ENCODE peak calls at places on chromosomes 12 and 14, in nine cellular contexts. Y is effector memory CD4-positive, alpha-beta T cell; U is Panc1; B is CD4-positive, alpha-beta memory T cell; R is esophagus squamous epithelium; V is right atrium auricular region; A is heart left ventricle; J is GM12865; Q is foreskin fibroblast. M is an unnamed sample.

GRCh38 chr14:31228533-31228932 is 20.9 kb upstream of the HECTD1 start:
- DNase-seq in Y (no peak), U (no peak), B (no peak), R (no peak), V (no peak), A (no peak), J (no peak), Q (no peak), M (no peak)

GRCh38 chr14:39006721-39007410 is 96.2 kb downstream of the SEC23A start:
- DNase-seq in Y (no peak), U (no peak), B (no peak), R (no peak), V (no peak), A (no peak), J (no peak), Q (no peak), M (no peak)

GRCh38 chr12:52390739-52391617 is 5.5 kb upstream of the KRT84 start:
- DNase-seq in Y (no peak), U (no peak), B (no peak), R (no peak), V (no peak), A (no peak), J (peak), Q (peak), M (no peak)

GRCh38 chr14:72792051-72792788 is 101.7 kb downstream of the DPF3 start:
- DNase-seq in Y (no peak), U (no peak), B (no peak), R (no peak), V (no peak), A (peak), J (no peak), Q (no peak), M (no peak)

GRCh38 chr14:61719344-61720301 is 24.3 kb downstream of the HIF1A start:
- DNase-seq in Y (no peak), U (no peak), B (peak), R (no peak), V (no peak), A (no peak), J (peak), Q (no peak), M (no peak)

GRCh38 chr12:15700595-15700994 is 88.6 kb downstream of the EPS8 start:
- DNase-seq in Y (no peak), U (peak), B (no peak), R (no peak), V (no peak), A (no peak), J (peak), Q (peak), M (peak)

GRCh38 chr12:11577658-11578260 is 71.7 kb upstream of the ETV6 start:
- DNase-seq in Y (no peak), U (no peak), B (no peak), R (no peak), V (no peak), A (no peak), J (no peak), Q (no peak), M (no peak)

GRCh38 chr12:13205809-13206559 is 9.5 kb downstream of the EMP1 start:
- DNase-seq in Y (no peak), U (no peak), B (no peak), R (no peak), V (no peak), A (no peak), J (no peak), Q (peak), M (no peak)

GRCh38 chr14:98234208-98234607 is 1037.8 kb downstream of the BCL11B start:
- DNase-seq in Y (no peak), U (no peak), B (no peak), R (no peak), V (no peak), A (no peak), J (peak), Q (no peak), M (no peak)

GRCh38 chr12:53953831-53954693 is 641 bp upstream of the HOXC12 start:
- DNase-seq in Y (no peak), U (no peak), B (no peak), R (no peak), V (no peak), A (no peak), J (no peak), Q (no peak), M (no peak)

GRCh38 chr12:49014547-49014946 is 4.0 kb downstream of the PRKAG1 start:
- DNase-seq in Y (no peak), U (no peak), B (no peak), R (no peak), V (no peak), A (no peak), J (no peak), Q (peak), M (no peak)

GRCh38 chr14:69632154-69632553 is 20.8 kb downstream of the SUSD6 start:
- DNase-seq in Y (no peak), U (no peak), B (no peak), R (no peak), V (no peak), A (no peak), J (no peak), Q (no peak), M (no peak)
- H3K4me3 ChIP-seq in Y (no peak), U (no peak), B (no peak), R (no peak), V (no peak), A (no peak), J (no peak), Q (no peak), M (no peak)

GRCh38 chr12:128852885-128853284 is 393 bp upstream of the GLT1D1 start:
- DNase-seq in Y (no peak), U (no peak), B (no peak), R (no peak), V (no peak), A (no peak), J (no peak), Q (no peak), M (no peak)

GRCh38 chr12:128856035-128856790 is 2.9 kb downstream of the GLT1D1 start:
- DNase-seq in Y (no peak), U (no peak), B (no peak), R (no peak), V (no peak), A (no peak), J (peak), Q (no peak), M (no peak)

GRCh38 chr12:128852026-128852725 is 1.1 kb upstream of the GLT1D1 start:
- DNase-seq in Y (no peak), U (no peak), B (no peak), R (no peak), V (no peak), A (no peak), J (no peak), Q (no peak), M (no peak)

GRCh38 chr12:128850400-128850799 is 2.9 kb upstream of the GLT1D1 start:
- DNase-seq in Y (no peak), U (no peak), B (no peak), R (no peak), V (no peak), A (no peak), J (no peak), Q (no peak), M (no peak)

GRCh38 chr12:128853321-128854197 is at the start of gene GLT1D1:
- DNase-seq in Y (no peak), U (no peak), B (no peak), R (no peak), V (no peak), A (no peak), J (peak), Q (no peak), M (peak)
- H3K4me3 ChIP-seq in Y (no peak), U (no peak), B (no peak), R (peak), V (peak), A (no peak), J (peak), Q (no peak), M (peak)

DNA sequence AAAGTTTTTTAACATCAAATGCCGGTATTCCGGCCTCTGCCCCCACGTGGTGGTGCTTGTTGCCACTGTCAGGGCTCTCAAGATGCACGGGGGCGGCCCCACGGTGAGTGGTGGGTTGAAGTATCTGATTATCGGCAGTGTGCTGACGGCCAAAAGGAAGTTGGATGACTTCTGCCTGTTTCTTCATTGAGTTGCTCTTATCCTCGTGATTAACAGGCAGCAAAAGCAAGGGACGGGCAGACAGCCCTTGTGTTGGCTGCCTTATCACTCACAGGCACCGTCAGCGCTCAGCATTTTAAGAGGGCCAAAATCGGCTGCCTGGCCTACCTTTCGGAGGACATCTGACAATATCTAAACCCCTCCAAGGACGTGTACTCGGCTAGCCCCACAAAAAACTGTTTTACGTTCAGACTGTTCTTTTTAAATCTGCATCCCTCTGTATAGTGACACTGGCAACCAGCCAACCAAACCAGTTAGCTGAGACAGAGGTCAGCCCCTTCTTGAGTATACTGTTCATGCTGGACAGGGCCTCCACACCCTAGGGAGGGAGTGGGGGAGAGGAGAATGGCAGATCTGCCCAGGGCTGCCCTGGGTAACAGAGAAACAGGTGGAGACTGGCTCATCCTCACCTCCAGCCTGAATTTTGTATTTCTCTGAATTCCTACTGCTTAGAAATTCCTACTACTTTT is 22.9 kb upstream of the AKAP5 start:
- DNase-seq in Y (no peak), U (no peak), B (no peak), R (no peak), V (peak), A (peak), J (no peak), Q (no peak), M (no peak)
- H3K4me3 ChIP-seq in Y (no peak), U (no peak), B (no peak), R (no peak), V (no peak), A (no peak), J (no peak), Q (no peak), M (no peak)

DNA sequence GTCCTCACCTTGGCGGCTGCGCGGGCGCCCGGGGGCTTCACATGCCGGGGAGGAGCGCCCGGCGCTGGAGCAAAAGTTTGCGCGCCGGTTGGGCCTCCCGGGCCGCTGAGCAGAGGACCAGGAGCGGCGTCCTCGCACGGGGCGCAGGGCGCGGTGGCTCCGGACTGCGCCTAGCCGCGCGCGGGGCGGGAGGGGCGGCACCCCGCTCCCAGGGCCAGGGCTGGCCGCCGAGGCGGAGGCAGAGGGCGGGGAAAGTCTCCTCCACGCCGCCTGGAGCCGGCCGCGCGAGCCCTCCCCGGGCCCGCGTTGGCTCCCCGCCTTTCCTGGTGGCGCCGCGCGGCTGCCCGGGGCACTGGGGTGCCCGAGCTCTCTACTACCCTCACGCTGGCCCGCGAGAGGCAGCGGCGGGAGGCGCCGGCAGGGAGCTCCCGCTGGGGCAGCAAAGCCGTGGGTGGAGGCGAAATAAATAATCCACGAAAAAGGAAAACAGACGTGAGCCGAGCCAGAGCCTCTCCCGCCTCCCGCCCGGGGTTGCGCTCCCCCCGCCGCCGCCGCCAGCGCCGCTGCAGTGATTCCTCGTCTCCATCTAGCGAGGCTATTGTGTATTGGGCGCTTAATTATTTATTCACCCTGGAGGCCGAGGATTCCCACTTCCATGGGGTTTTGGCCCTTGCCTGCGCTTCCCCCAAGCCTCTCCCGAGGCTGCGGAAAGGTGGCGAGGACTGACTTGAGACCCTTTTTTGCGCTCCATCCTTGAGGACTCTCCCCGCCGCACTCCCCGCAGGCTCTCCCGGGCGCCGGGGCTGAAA is 476 bp upstream of the PRIMA1 start:
- DNase-seq in Y (no peak), U (no peak), B (no peak), R (no peak), V (peak), A (peak), J (no peak), Q (peak), M (no peak)
- H3K4me3 ChIP-seq in Y (no peak), U (peak), B (no peak), R (peak), V (peak), A (peak), J (no peak), Q (peak), M (no peak)

GRCh38 chr12:106976668-106977067 is 10.3 kb downstream of the MTERF2 start:
- DNase-seq in Y (no peak), U (no peak), B (no peak), R (no peak), V (no peak), A (no peak), J (no peak), Q (no peak), M (no peak)
- H3K4me3 ChIP-seq in Y (no peak), U (no peak), B (no peak), R (no peak), V (no peak), A (no peak), J (no peak), Q (no peak), M (no peak)

GRCh38 chr12:51021694-51022093 is 4.5 kb downstream of the SLC11A2 start:
- DNase-seq in Y (no peak), U (no peak), B (no peak), R (no peak), V (no peak), A (no peak), J (no peak), Q (no peak), M (no peak)

GRCh38 chr12:51025748-51026654 is at the start of gene SLC11A2:
- DNase-seq in Y (peak), U (peak), B (peak), R (peak), V (peak), A (peak), J (peak), Q (peak), M (peak)

GRCh38 chr12:51020448-51021182 is 5.6 kb downstream of the SLC11A2 start:
- DNase-seq in Y (no peak), U (no peak), B (no peak), R (no peak), V (no peak), A (no peak), J (no peak), Q (no peak), M (no peak)

GRCh38 chr12:51025182-51025747 is 919 bp downstream of the SLC11A2 start:
- DNase-seq in Y (no peak), U (no peak), B (no peak), R (no peak), V (no peak), A (no peak), J (no peak), Q (no peak), M (peak)

GRCh38 chr12:51023625-51024395 is 2.4 kb downstream of the SLC11A2 start:
- DNase-seq in Y (no peak), U (no peak), B (no peak), R (no peak), V (no peak), A (no peak), J (no peak), Q (no peak), M (no peak)
- H3K4me3 ChIP-seq in Y (peak), U (peak), B (peak), R (peak), V (peak), A (no peak), J (peak), Q (peak), M (peak)

DNA sequence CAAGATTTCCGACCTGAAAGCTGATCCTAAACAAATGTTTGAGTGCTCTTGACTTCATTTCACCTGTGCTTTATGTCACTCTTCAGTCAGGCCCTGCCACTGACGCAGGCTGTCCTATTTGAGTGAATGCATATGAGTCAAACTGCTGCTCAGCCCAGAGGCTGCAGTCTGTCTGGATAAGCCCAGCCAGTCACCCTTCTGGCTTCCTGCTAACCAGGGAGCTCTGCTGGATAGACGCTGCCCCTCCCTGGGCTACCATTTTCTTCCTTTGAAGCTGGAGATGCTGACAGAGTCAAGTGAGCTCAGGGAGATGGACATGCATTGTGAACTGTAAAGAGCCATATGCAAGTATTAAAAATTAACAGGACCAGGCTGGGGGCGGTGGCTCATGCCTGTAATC is 5.1 kb upstream of the TUNAR start:
- DNase-seq in Y (no peak), U (no peak), B (no peak), R (no peak), V (no peak), A (no peak), J (no peak), Q (no peak), M (no peak)
- H3K4me3 ChIP-seq in Y (no peak), U (no peak), B (no peak), R (no peak), V (no peak), A (no peak), J (no peak), Q (no peak), M (no peak)

M was measured in GM06990.